ENCODE peak calls at places on chromosome X, in four cellular contexts. P is cardiac muscle cell, T is body of pancreas, A is mammary epithelial cell. M is an unnamed sample.

GRCh38 chrX:129648514-129649267 is 6.1 kb downstream of the APLN start:
- DNase-seq in P (no peak), T (no peak), A (no peak), M (no peak)

GRCh38 chrX:77597090-77597489 is 149.9 kb downstream of the FGF16 start:
- DNase-seq in P (peak; percentile 2), T (no peak), A (peak; percentile 8), M (no peak)

GRCh38 chrX:136778020-136778419 is 2.7 kb downstream of the ARHGEF6 start:
- DNase-seq in P (no peak), T (no peak), A (no peak), M (no peak)

GRCh38 chrX:50456712-50457484 is 13.7 kb downstream of the DGKK start:
- DNase-seq in P (no peak), T (no peak), A (no peak), M (no peak)

GRCh38 chrX:154082396-154083133 is 15.0 kb downstream of the MECP2 start:
- DNase-seq in P (no peak), T (no peak), A (peak; percentile 55), M (no peak)

GRCh38 chrX:153561337-153561736 is 37.6 kb downstream of the CCNQ start:
- DNase-seq in P (no peak), T (no peak), A (no peak), M (no peak)

GRCh38 chrX:40273356-40274050 is 175.7 kb upstream of the BCOR start:
- DNase-seq in P (peak; percentile 46), T (no peak), A (no peak), M (no peak)

GRCh38 chrX:133415276-133416105 is at the start of gene GPC4:
- DNase-seq in P (peak; percentile 89), T (peak; percentile 85), A (peak; percentile 49), M (no peak)

GRCh38 chrX:6095469-6095868 is 133.2 kb downstream of the NLGN4X start:
- DNase-seq in P (no peak), T (no peak), A (no peak), M (no peak)

GRCh38 chrX:47637546-47638195 is 7.9 kb upstream of the CFP start:
- DNase-seq in P (peak; percentile 39), T (no peak), A (no peak), M (no peak)

GRCh38 chrX:28609917-28610613 is 22.8 kb downstream of the IL1RAPL1 start:
- DNase-seq in P (no peak), T (peak; percentile 23), A (no peak), M (no peak)

GRCh38 chrX:21738145-21738949 is 19.6 kb downstream of the SMPX start:
- DNase-seq in P (peak; percentile 26), T (no peak), A (no peak), M (no peak)

GRCh38 chrX:275476-275966 is 5.7 kb upstream of the PLCXD1 start:
- DNase-seq in P (no peak), T (peak; percentile 5), A (no peak), M (no peak)

GRCh38 chrX:270848-271367 is 10.3 kb upstream of the PLCXD1 start:
- DNase-seq in P (no peak), T (peak; percentile 2), A (no peak), M (no peak)

GRCh38 chrX:276588-277171 is 4.5 kb upstream of the PLCXD1 start:
- DNase-seq in P (no peak), T (peak; percentile 67), A (peak; percentile 61), M (no peak)

GRCh38 chrX:275967-276587 is 5.1 kb upstream of the PLCXD1 start:
- DNase-seq in P (peak; percentile 73), T (peak; percentile 89), A (peak; percentile 39), M (no peak)

DNA sequence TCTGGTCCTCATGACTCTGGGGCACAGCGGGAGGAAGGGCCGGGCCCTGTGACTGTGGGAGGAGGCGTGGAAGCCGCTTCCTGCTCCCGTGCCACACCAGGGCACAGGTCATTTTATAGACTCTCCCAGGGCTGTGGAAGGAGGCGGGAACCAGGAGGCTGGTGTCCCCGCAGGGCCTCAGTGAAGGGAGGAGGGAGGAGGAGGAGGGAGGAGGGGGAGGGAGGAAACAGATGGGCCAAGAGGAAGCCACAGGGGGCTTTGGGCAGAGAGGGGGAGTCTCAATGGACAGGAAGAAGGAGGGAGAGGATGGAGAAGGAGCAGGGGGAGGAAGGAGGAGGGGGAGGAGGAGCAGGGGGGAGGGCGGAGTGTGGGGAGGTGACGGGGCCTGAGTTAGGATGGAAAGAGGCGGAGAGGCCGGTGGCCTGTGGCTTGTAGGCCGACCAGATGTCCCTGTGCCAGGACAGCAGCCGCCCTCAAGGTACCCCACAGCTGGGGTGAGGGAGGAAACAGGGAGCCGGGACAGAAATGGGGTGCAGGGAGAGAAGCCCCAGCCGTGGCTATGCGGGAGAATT is 6.2 kb upstream of the PLCXD1 start:
- DNase-seq in P (no peak), T (peak; percentile 6), A (no peak), M (no peak)
- H3K4me3 ChIP-seq in P (no peak overlapping the region), T (no peak overlapping the region), A (no peak overlapping the region), M (no peak overlapping the region)

DNA sequence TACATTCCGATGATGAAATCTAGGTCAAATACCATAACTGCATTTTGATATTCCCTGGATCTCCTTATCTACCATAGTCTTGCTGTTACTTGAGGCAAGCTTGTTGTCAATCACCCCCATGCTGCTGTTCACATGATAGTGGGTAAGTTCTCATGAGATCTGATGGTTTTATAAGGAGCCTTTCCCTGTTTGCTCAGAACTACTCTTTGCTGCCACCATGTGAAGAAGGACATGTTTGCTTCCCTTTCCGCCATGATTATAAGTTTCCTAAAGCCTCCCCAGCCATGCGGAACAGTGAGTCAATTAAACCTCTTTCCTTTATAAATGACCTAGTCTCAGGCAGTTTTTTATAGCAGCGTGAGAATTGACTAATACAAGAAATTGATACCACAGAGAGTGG is 432.0 kb downstream of the GLUD2 start:
- DNase-seq in P (no peak), T (no peak), A (no peak), M (no peak)
- TF ChIP-seq CTCF in P (peak; percentile 4), T (no peak), A (peak; percentile 35), M (no peak)

GRCh38 chrX:19846995-19847790 is 40.2 kb downstream of the SH3KBP1 start:
- DNase-seq in P (no peak), T (no peak), A (peak; percentile 65), M (peak; percentile 65)
- H3K4me3 ChIP-seq in P (no peak overlapping the region), T (no peak overlapping the region), A (no peak overlapping the region), M (no peak overlapping the region)

DNA sequence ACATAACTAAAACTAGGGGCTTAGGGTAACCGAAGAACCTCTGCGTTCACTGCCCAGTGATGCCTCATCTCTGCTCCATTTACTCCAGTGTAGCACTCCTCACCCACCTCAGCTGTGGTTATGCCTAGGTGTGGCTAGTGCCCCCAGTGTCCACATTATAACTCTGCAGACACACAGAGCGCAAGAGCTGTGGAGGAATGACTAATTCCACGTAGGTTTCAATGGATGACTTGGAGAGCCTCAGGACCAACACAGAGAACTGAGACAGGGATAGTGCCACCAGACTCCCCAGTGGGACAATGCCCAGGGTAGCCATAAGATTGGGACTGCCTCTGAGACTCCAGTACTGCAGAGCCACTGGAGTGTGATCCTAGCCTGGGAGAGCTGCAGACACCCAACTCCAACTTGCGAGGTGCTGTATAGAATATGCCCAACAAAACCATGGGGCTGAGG is 542.4 kb upstream of the DIPK2B start:
- DNase-seq in P (no peak), T (no peak), A (peak; percentile 78), M (no peak)
- TF ChIP-seq CTCF in P (no peak), T (no peak), A (peak; percentile 47), M (peak; percentile 44)